ENCODE peak calls at places on chromosome X, in four cellular contexts. R is sigmoid colon, I is left ventricle myocardium inferior, E is GM13976. Z is an unnamed sample.

GRCh38 chrX:85429066-85429465 is 49.6 kb upstream of the POF1B start:
- DNase-seq in R (no peak), I (no peak), E (no peak), Z (no peak)

GRCh38 chrX:45240334-45240733 is 39.7 kb upstream of the DIPK2B start:
- DNase-seq in R (no peak), I (no peak), E (no peak), Z (no peak)

GRCh38 chrX:48896611-48897011 is 957 bp downstream of the TIMM17B start:
- DNase-seq in R (no peak), I (no peak), E (no peak), Z (no peak)

GRCh38 chrX:13028871-13029336 is 15.5 kb downstream of the FAM9C start:
- DNase-seq in R (no peak), I (no peak), E (no peak), Z (no peak)

GRCh38 chrX:100512471-100512870 is 72.3 kb upstream of the TNMD start:
- DNase-seq in R (no peak), I (no peak), E (peak), Z (no peak)

GRCh38 chrX:129653181-129653984 is 1.4 kb downstream of the APLN start:
- DNase-seq in R (no peak), I (peak), E (no peak), Z (no peak)

GRCh38 chrX:135295238-135295943 is 13.9 kb upstream of the ETDC start:
- DNase-seq in R (no peak), I (peak), E (peak), Z (no peak)

GRCh38 chrX:70168238-70169188 is 8.8 kb upstream of the DGAT2L6 start:
- DNase-seq in R (no peak), I (no peak), E (no peak), Z (no peak)

GRCh38 chrX:134753185-134754008 is 95.1 kb upstream of the PLAC1 start:
- DNase-seq in R (no peak), I (no peak), E (no peak), Z (no peak)

GRCh38 chrX:9627827-9628406 is 137.7 kb downstream of the GPR143 start:
- DNase-seq in R (no peak), I (no peak), E (no peak), Z (no peak)

GRCh38 chrX:49064735-49065134 is 5.9 kb downstream of the CCDC120 start:
- DNase-seq in R (no peak), I (no peak), E (no peak), Z (no peak)

GRCh38 chrX:1400049-1400448 is 8.1 kb upstream of the SLC25A6 start:
- DNase-seq in R (peak), I (peak), E (no peak), Z (no peak)

GRCh38 chrX:153684447-153685178 is 3.1 kb upstream of the SLC6A8 start:
- DNase-seq in R (peak), I (no peak), E (no peak), Z (no peak)

GRCh38 chrX:133645251-133645650 is 230.0 kb upstream of the GPC4 start:
- DNase-seq in R (no peak), I (no peak), E (no peak), Z (no peak)

GRCh38 chrX:69138512-69138911 is 26.7 kb downstream of the PJA1 start:
- DNase-seq in R (no peak), I (no peak), E (no peak), Z (no peak)

GRCh38 chrX:2703991-2704369 is 12.9 kb downstream of the CD99 start:
- DNase-seq in R (no peak), I (peak), E (no peak), Z (no peak)

GRCh38 chrX:41935827-41936226 is 12.5 kb upstream of the CASK start:
- DNase-seq in R (no peak), I (no peak), E (no peak), Z (no peak)

GRCh38 chrX:40237745-40238178 is 140.0 kb upstream of the BCOR start:
- DNase-seq in R (no peak), I (no peak), E (no peak), Z (no peak)

GRCh38 chrX:69362889-69363288 is 141.2 kb upstream of the NALF2 start:
- DNase-seq in R (no peak), I (peak), E (no peak), Z (no peak)

GRCh38 chrX:120309873-120310730 is 1.2 kb downstream of the TMEM255A start:
- DNase-seq in R (no peak), I (no peak), E (peak), Z (no peak)

GRCh38 chrX:42362219-42362618 is 415.7 kb downstream of the PPP1R2C start:
- DNase-seq in R (no peak), I (no peak), E (no peak), Z (no peak)

GRCh38 chrX:152635941-152636340 is 1.8 kb upstream of the GABRQ start:
- DNase-seq in R (no peak), I (no peak), E (no peak), Z (no peak)

GRCh38 chrX:10124506-10125247 is 32.1 kb upstream of the CLCN4 start:
- DNase-seq in R (no peak), I (no peak), E (no peak), Z (no peak)

GRCh38 chrX:150547511-150548115 is 20.8 kb upstream of the MTM1 start:
- DNase-seq in R (peak), I (peak), E (peak), Z (no peak)

GRCh38 chrX:115665122-115665521 is 104.1 kb downstream of the PLS3 start:
- DNase-seq in R (no peak), I (no peak), E (no peak), Z (no peak)

GRCh38 chrX:133674726-133675470 is 259.6 kb upstream of the GPC4 start:
- DNase-seq in R (no peak), I (no peak), E (no peak), Z (no peak)

GRCh38 chrX:1587161-1587560 is 4.2 kb upstream of the AKAP17A start:
- DNase-seq in R (no peak), I (no peak), E (peak), Z (no peak)

GRCh38 chrX:154648931-154649863 is 4.2 kb downstream of the CTAG2 start:
- DNase-seq in R (no peak), I (no peak), E (no peak), Z (no peak)

GRCh38 chrX:23338334-23338733 is 3.7 kb downstream of the PTCHD1 start:
- DNase-seq in R (no peak), I (no peak), E (no peak), Z (no peak)

GRCh38 chrX:39678914-39679313 is 418.8 kb downstream of the BCOR start:
- DNase-seq in R (no peak), I (no peak), E (no peak), Z (no peak)

GRCh38 chrX:45196701-45197100 is 4.0 kb downstream of the DIPK2B start:
- DNase-seq in R (no peak), I (no peak), E (no peak), Z (no peak)

GRCh38 chrX:38052096-38052495 is 45.7 kb downstream of the SYTL5 start:
- DNase-seq in R (no peak), I (no peak), E (no peak), Z (no peak)

GRCh38 chrX:75181721-75182120 is 25.6 kb upstream of the ABCB7 start:
- DNase-seq in R (no peak), I (no peak), E (no peak), Z (no peak)

GRCh38 chrX:11113731-11114130 is 2.6 kb downstream of the HCCS start:
- DNase-seq in R (no peak), I (no peak), E (no peak), Z (no peak)

GRCh38 chrX:23803931-23804381 is 21.0 kb downstream of the SAT1 start:
- DNase-seq in R (peak), I (peak), E (no peak), Z (no peak)

GRCh38 chrX:25389276-25389675 is 373.5 kb upstream of the ARX start:
- DNase-seq in R (no peak), I (no peak), E (no peak), Z (no peak)

GRCh38 chrX:139907078-139907477 is 25.8 kb downstream of the ATP11C start:
- DNase-seq in R (no peak), I (no peak), E (no peak), Z (no peak)

GRCh38 chrX:16719334-16720084 is at the start of gene SYAP1:
- DNase-seq in R (peak), I (peak), E (peak), Z (no peak)
- TF ChIP-seq CTCF in R (no peak), I (no peak), E (no peak), Z (no peak)

GRCh38 chrX:103818844-103819243 is 13.2 kb downstream of the RAB9B start:
- DNase-seq in R (no peak), I (no peak), E (no peak), Z (no peak)

GRCh38 chrX:103811858-103812257 is 20.2 kb downstream of the RAB9B start:
- DNase-seq in R (no peak), I (no peak), E (no peak), Z (no peak)

DNA sequence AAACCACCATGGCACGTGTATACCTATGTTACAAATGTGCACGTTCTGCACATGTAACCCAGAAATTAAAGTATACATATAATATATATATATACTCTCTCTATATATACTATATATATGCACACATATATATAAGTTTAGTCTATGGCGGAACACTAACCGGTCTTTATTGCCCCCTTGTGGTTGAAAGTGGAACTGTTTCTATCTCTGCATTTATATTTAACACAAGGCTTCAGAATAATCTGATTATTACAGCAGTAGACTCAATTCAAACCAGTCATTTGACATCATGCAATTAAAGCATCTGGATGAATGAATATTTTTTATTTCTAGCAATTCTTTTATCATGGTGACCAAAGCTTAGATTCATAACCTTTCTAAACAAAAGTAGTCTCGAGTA is 14.6 kb downstream of the RAB9B start:
- DNase-seq in R (no peak), I (no peak), E (peak), Z (no peak)
- TF ChIP-seq CTCF in R (peak), I (peak), E (peak), Z (peak)

GRCh38 chrX:106208154-106208553 is 40.0 kb downstream of the PWWP3B start:
- DNase-seq in R (no peak), I (no peak), E (no peak), Z (no peak)

GRCh38 chrX:106201502-106202178 is 33.5 kb downstream of the PWWP3B start:
- DNase-seq in R (no peak), I (no peak), E (no peak), Z (no peak)

DNA sequence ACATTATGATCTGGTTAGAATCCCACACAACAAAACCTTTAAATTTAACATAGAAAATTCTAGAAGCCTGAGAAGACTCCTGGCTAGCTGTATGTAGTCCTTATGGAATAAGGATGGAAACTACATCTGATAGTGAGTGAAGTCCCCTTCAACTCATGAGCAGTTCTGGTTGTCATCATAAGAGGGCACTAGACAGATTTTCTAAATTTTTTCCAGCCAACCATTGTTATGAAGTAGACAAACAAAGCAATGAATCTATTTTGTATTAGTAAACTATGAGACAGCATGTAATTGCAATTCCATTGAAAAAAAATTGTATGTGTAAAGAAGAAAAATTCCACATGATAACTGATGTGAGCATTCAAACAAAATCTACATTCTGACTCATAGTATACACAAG is 35.2 kb downstream of the PWWP3B start:
- DNase-seq in R (no peak), I (no peak), E (no peak), Z (no peak)
- TF ChIP-seq CTCF in R (no peak), I (no peak), E (no peak), Z (no peak)

DNA sequence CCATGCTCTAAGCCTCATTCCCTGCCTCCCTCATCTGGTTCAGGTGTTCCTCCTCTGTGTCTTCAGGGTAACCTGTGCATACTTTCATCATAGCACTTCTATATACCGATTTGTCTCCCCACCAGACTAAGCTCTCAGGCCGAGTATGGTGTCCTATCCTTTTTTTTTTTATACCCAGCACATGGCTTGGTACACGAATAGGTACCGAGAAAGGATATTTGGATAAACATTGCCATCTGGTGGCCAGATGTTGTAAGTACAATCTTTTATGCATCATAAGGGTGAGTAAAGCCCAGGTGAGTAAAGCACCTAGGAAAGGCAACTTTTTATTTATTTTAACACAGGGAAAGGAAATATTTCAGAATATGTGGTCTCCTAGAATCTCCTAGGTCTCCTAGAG is 68.4 kb downstream of the MID2 start:
- DNase-seq in R (no peak), I (no peak), E (peak), Z (no peak)
- TF ChIP-seq CTCF in R (peak), I (peak), E (peak), Z (peak)

DNA sequence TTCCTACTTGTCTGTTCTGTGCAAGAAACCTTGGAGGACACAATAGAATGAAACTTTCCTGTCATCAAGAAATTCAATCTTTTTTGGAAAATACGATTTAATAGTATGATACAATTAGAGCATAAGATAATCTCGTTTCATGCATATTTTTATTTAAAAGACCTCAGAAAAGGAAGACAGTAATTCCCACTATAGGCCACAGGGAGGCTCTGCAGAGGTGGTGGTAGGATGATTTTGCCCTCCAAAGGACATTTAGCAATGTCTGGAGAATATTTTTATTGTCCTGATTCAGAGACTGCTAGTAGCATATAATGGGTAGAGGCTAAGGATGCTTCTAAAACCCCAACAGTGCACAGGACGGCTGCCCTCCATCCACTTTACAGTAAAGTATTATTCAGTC is 68.7 kb downstream of the PAK3 start:
- DNase-seq in R (no peak), I (no peak), E (no peak), Z (no peak)
- TF ChIP-seq CTCF in R (no peak), I (peak), E (no peak), Z (peak)

GRCh38 chrX:132505116-132505515 is 16.3 kb upstream of the MBNL3 start:
- DNase-seq in R (no peak), I (no peak), E (no peak), Z (no peak)
- TF ChIP-seq CTCF in R (no peak), I (no peak), E (no peak), Z (no peak)

DNA sequence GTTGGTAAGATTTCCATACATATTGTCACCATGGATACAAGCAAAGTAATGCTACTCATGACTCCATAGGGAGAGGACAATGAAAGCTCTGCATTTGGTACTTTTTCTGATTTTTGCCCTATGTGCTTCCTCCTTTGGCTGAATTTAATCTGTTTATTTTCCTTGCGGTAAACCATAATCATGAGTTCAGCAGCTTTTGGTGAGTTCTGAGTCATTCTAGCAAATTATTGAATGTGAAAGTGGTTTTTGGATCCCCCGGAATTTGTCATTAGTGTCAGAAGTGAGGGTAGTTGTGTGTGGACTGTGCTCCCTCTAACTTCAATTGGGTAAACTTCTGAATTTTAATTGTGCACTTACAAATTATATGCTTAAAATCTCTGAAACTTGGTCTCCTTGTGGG is 170.3 kb downstream of the MOSPD2 start:
- DNase-seq in R (no peak), I (no peak), E (peak), Z (no peak)
- TF ChIP-seq CTCF in R (no peak), I (no peak), E (no peak), Z (no peak)